ENCODE peak calls at places on chromosome X, in ten cellular contexts. One of them, this sample, is unnamed.

GRCh38 chrX:68534696-68535095 is 35.8 kb downstream of the YIPF6 start:
- DNase-seq in fibroblast of mammary gland: peak; percentile 33
- DNase-seq in nephron progenitor cell: no peak
- DNase-seq in GM13976: no peak
- DNase-seq in GM13977: no peak
- DNase-seq in IMR-90: peak; percentile 12
- DNase-seq in fibroblast of lung: no peak
- DNase-seq in left lung: no peak
- DNase-seq in endothelial cell of umbilical vein: no peak
- DNase-seq in BJ: no peak
- DNase-seq in this sample: no peak

GRCh38 chrX:130637591-130637990 is 235.8 kb downstream of the RBMX2 start:
- DNase-seq in fibroblast of mammary gland: peak; percentile 52
- DNase-seq in nephron progenitor cell: no peak
- DNase-seq in GM13976: no peak
- DNase-seq in GM13977: no peak
- DNase-seq in IMR-90: peak; percentile 58
- DNase-seq in fibroblast of lung: peak; percentile 31
- DNase-seq in left lung: no peak
- DNase-seq in endothelial cell of umbilical vein: no peak
- DNase-seq in BJ: peak; percentile 17
- DNase-seq in this sample: no peak

GRCh38 chrX:119661486-119661885 is 31.5 kb downstream of the SEPTIN6 start:
- DNase-seq in fibroblast of mammary gland: no peak
- DNase-seq in nephron progenitor cell: no peak
- DNase-seq in GM13976: no peak
- DNase-seq in GM13977: no peak
- DNase-seq in IMR-90: no peak
- DNase-seq in fibroblast of lung: no peak
- DNase-seq in left lung: no peak
- DNase-seq in endothelial cell of umbilical vein: no peak
- DNase-seq in BJ: no peak
- DNase-seq in this sample: no peak

GRCh38 chrX:135985123-135985973 is at the start of gene SLC9A6:
- DNase-seq in fibroblast of mammary gland: peak; percentile 31
- DNase-seq in nephron progenitor cell: peak; percentile 78
- DNase-seq in GM13976: peak; percentile 84
- DNase-seq in GM13977: peak; percentile 82
- DNase-seq in IMR-90: peak; percentile 17
- DNase-seq in fibroblast of lung: peak; percentile 37
- DNase-seq in left lung: peak; percentile 76
- DNase-seq in endothelial cell of umbilical vein: peak; percentile 67
- DNase-seq in BJ: no peak
- DNase-seq in this sample: peak; percentile 48

GRCh38 chrX:45697591-45697990 is 496.9 kb upstream of the DIPK2B start:
- DNase-seq in fibroblast of mammary gland: peak; percentile 94
- DNase-seq in nephron progenitor cell: no peak
- DNase-seq in GM13976: no peak
- DNase-seq in GM13977: no peak
- DNase-seq in IMR-90: peak; percentile 90
- DNase-seq in fibroblast of lung: peak; percentile 80
- DNase-seq in left lung: no peak
- DNase-seq in endothelial cell of umbilical vein: peak; percentile 94
- DNase-seq in BJ: no peak
- DNase-seq in this sample: peak; percentile 43

GRCh38 chrX:126815816-126816215 is 3.7 kb upstream of the PRR32 start:
- DNase-seq in fibroblast of mammary gland: no peak
- DNase-seq in nephron progenitor cell: no peak
- DNase-seq in GM13976: no peak
- DNase-seq in GM13977: no peak
- DNase-seq in IMR-90: no peak
- DNase-seq in fibroblast of lung: no peak
- DNase-seq in left lung: no peak
- DNase-seq in endothelial cell of umbilical vein: no peak
- DNase-seq in BJ: no peak
- DNase-seq in this sample: no peak

GRCh38 chrX:57565198-57565597 is 26.6 kb upstream of the ZXDB start:
- DNase-seq in fibroblast of mammary gland: no peak
- DNase-seq in nephron progenitor cell: no peak
- DNase-seq in GM13976: no peak
- DNase-seq in GM13977: no peak
- DNase-seq in IMR-90: no peak
- DNase-seq in fibroblast of lung: no peak
- DNase-seq in left lung: no peak
- DNase-seq in endothelial cell of umbilical vein: no peak
- DNase-seq in BJ: no peak
- DNase-seq in this sample: no peak

GRCh38 chrX:19811807-19812604 is 75.4 kb downstream of the SH3KBP1 start:
- DNase-seq in fibroblast of mammary gland: peak; percentile 77
- DNase-seq in nephron progenitor cell: no peak
- DNase-seq in GM13976: no peak
- DNase-seq in GM13977: no peak
- DNase-seq in IMR-90: peak; percentile 87
- DNase-seq in fibroblast of lung: peak; percentile 89
- DNase-seq in left lung: no peak
- DNase-seq in endothelial cell of umbilical vein: no peak
- DNase-seq in BJ: no peak
- DNase-seq in this sample: no peak

GRCh38 chrX:123964155-123964554 is 2.6 kb downstream of the STAG2 start:
- DNase-seq in fibroblast of mammary gland: peak; percentile 30
- DNase-seq in nephron progenitor cell: no peak
- DNase-seq in GM13976: no peak
- DNase-seq in GM13977: no peak
- DNase-seq in IMR-90: peak; percentile 43
- DNase-seq in fibroblast of lung: peak; percentile 62
- DNase-seq in left lung: no peak
- DNase-seq in endothelial cell of umbilical vein: peak; percentile 20
- DNase-seq in BJ: no peak
- DNase-seq in this sample: peak; percentile 21

GRCh38 chrX:25039036-25039435 is 23.3 kb upstream of the ARX start:
- DNase-seq in fibroblast of mammary gland: no peak
- DNase-seq in nephron progenitor cell: no peak
- DNase-seq in GM13976: no peak
- DNase-seq in GM13977: no peak
- DNase-seq in IMR-90: no peak
- DNase-seq in fibroblast of lung: no peak
- DNase-seq in left lung: no peak
- DNase-seq in endothelial cell of umbilical vein: no peak
- DNase-seq in BJ: no peak
- DNase-seq in this sample: no peak

GRCh38 chrX:30343206-30343605 is 34.0 kb upstream of the NR0B1 start:
- DNase-seq in fibroblast of mammary gland: no peak
- DNase-seq in nephron progenitor cell: no peak
- DNase-seq in GM13976: peak; percentile 7
- DNase-seq in GM13977: no peak
- DNase-seq in IMR-90: no peak
- DNase-seq in fibroblast of lung: no peak
- DNase-seq in left lung: no peak
- DNase-seq in endothelial cell of umbilical vein: no peak
- DNase-seq in BJ: no peak
- DNase-seq in this sample: peak; percentile 3

GRCh38 chrX:14050704-14051103 is 21.0 kb upstream of the GEMIN8 start:
- DNase-seq in fibroblast of mammary gland: peak; percentile 55
- DNase-seq in nephron progenitor cell: no peak
- DNase-seq in GM13976: no peak
- DNase-seq in GM13977: no peak
- DNase-seq in IMR-90: peak; percentile 10
- DNase-seq in fibroblast of lung: no peak
- DNase-seq in left lung: no peak
- DNase-seq in endothelial cell of umbilical vein: no peak
- DNase-seq in BJ: no peak
- DNase-seq in this sample: no peak

GRCh38 chrX:27336466-27337091 is 126.6 kb downstream of the PPP4R3C start:
- DNase-seq in fibroblast of mammary gland: peak; percentile 4
- DNase-seq in nephron progenitor cell: peak; percentile 64
- DNase-seq in GM13976: peak; percentile 16
- DNase-seq in GM13977: peak; percentile 29
- DNase-seq in IMR-90: peak; percentile 2
- DNase-seq in fibroblast of lung: peak; percentile 26
- DNase-seq in left lung: no peak
- DNase-seq in endothelial cell of umbilical vein: peak; percentile 16
- DNase-seq in BJ: no peak
- DNase-seq in this sample: peak; percentile 46

GRCh38 chrX:153477901-153478300 is 7.5 kb upstream of the HAUS7 start:
- DNase-seq in fibroblast of mammary gland: peak; percentile 54
- DNase-seq in nephron progenitor cell: no peak
- DNase-seq in GM13976: no peak
- DNase-seq in GM13977: no peak
- DNase-seq in IMR-90: no peak
- DNase-seq in fibroblast of lung: peak; percentile 23
- DNase-seq in left lung: no peak
- DNase-seq in endothelial cell of umbilical vein: no peak
- DNase-seq in BJ: no peak
- DNase-seq in this sample: no peak

GRCh38 chrX:40153335-40154221 is 55.8 kb upstream of the BCOR start:
- DNase-seq in fibroblast of mammary gland: no peak
- DNase-seq in nephron progenitor cell: peak; percentile 54
- DNase-seq in GM13976: peak; percentile 79
- DNase-seq in GM13977: peak; percentile 86
- DNase-seq in IMR-90: no peak
- DNase-seq in fibroblast of lung: peak; percentile 52
- DNase-seq in left lung: no peak
- DNase-seq in endothelial cell of umbilical vein: no peak
- DNase-seq in BJ: no peak
- DNase-seq in this sample: peak; percentile 49

GRCh38 chrX:129781134-129782014 is 1.6 kb downstream of the SASH3 start:
- DNase-seq in fibroblast of mammary gland: no peak
- DNase-seq in nephron progenitor cell: no peak
- DNase-seq in GM13976: peak; percentile 79
- DNase-seq in GM13977: peak; percentile 76
- DNase-seq in IMR-90: no peak
- DNase-seq in fibroblast of lung: no peak
- DNase-seq in left lung: peak; percentile 75
- DNase-seq in endothelial cell of umbilical vein: no peak
- DNase-seq in BJ: no peak
- DNase-seq in this sample: no peak

GRCh38 chrX:153957224-153957623 is 12.8 kb upstream of the RENBP start:
- DNase-seq in fibroblast of mammary gland: no peak
- DNase-seq in nephron progenitor cell: no peak
- DNase-seq in GM13976: no peak
- DNase-seq in GM13977: no peak
- DNase-seq in IMR-90: no peak
- DNase-seq in fibroblast of lung: no peak
- DNase-seq in left lung: no peak
- DNase-seq in endothelial cell of umbilical vein: no peak
- DNase-seq in BJ: no peak
- DNase-seq in this sample: no peak

GRCh38 chrX:53678667-53679066 is 7.9 kb downstream of the HUWE1 start:
- DNase-seq in fibroblast of mammary gland: peak; percentile 30
- DNase-seq in nephron progenitor cell: no peak
- DNase-seq in GM13976: no peak
- DNase-seq in GM13977: no peak
- DNase-seq in IMR-90: no peak
- DNase-seq in fibroblast of lung: no peak
- DNase-seq in left lung: no peak
- DNase-seq in endothelial cell of umbilical vein: no peak
- DNase-seq in BJ: no peak
- DNase-seq in this sample: peak; percentile 40
- TF ChIP-seq CTCF in fibroblast of mammary gland: peak; percentile 38
- TF ChIP-seq CTCF in nephron progenitor cell: no peak
- TF ChIP-seq CTCF in GM13976: no peak
- TF ChIP-seq CTCF in GM13977: no peak
- TF ChIP-seq CTCF in IMR-90: no peak
- TF ChIP-seq CTCF in fibroblast of lung: peak; percentile 12
- TF ChIP-seq CTCF in left lung: no peak
- TF ChIP-seq CTCF in endothelial cell of umbilical vein: no peak
- TF ChIP-seq CTCF in BJ: no peak
- TF ChIP-seq CTCF in this sample: no peak

GRCh38 chrX:38986586-38986985 is 185.3 kb downstream of the MID1IP1 start:
- DNase-seq in fibroblast of mammary gland: no peak
- DNase-seq in nephron progenitor cell: no peak
- DNase-seq in GM13976: no peak
- DNase-seq in GM13977: no peak
- DNase-seq in IMR-90: no peak
- DNase-seq in fibroblast of lung: no peak
- DNase-seq in left lung: no peak
- DNase-seq in endothelial cell of umbilical vein: no peak
- DNase-seq in BJ: no peak
- DNase-seq in this sample: no peak
- TF ChIP-seq CTCF in fibroblast of mammary gland: no peak
- TF ChIP-seq CTCF in nephron progenitor cell: no peak
- TF ChIP-seq CTCF in GM13976: no peak
- TF ChIP-seq CTCF in GM13977: no peak
- TF ChIP-seq CTCF in IMR-90: no peak
- TF ChIP-seq CTCF in fibroblast of lung: no peak
- TF ChIP-seq CTCF in left lung: no peak
- TF ChIP-seq CTCF in endothelial cell of umbilical vein: no peak
- TF ChIP-seq CTCF in BJ: no peak
- TF ChIP-seq CTCF in this sample: no peak

DNA sequence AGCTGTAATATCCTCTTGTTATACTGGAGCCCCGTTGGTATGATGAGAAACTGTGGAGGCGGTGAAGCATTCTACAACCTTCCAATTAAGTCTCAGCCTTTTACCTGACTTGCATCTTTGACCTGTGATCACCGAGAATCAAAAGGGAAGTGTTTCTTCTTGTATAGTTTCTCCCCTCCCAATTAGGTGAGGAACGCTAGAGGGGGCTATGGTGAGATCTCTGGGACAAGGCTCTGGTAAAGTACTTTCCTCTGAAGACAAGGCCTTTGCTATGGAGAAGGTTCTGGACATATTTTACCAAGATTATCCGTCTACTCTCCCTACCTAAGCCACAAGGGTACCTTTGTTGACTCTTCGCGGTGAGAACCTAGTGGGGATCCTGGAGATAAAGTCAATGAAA is 111.3 kb downstream of the CBLL2 start:
- DNase-seq in fibroblast of mammary gland: no peak
- DNase-seq in nephron progenitor cell: no peak
- DNase-seq in GM13976: no peak
- DNase-seq in GM13977: no peak
- DNase-seq in IMR-90: no peak
- DNase-seq in fibroblast of lung: no peak
- DNase-seq in left lung: no peak
- DNase-seq in endothelial cell of umbilical vein: no peak
- DNase-seq in BJ: no peak
- DNase-seq in this sample: peak; percentile 21
- TF ChIP-seq CTCF in fibroblast of mammary gland: no peak
- TF ChIP-seq CTCF in nephron progenitor cell: no peak
- TF ChIP-seq CTCF in GM13976: no peak
- TF ChIP-seq CTCF in GM13977: no peak
- TF ChIP-seq CTCF in IMR-90: no peak
- TF ChIP-seq CTCF in fibroblast of lung: no peak
- TF ChIP-seq CTCF in left lung: no peak
- TF ChIP-seq CTCF in endothelial cell of umbilical vein: no peak
- TF ChIP-seq CTCF in BJ: no peak
- TF ChIP-seq CTCF in this sample: no peak

DNA sequence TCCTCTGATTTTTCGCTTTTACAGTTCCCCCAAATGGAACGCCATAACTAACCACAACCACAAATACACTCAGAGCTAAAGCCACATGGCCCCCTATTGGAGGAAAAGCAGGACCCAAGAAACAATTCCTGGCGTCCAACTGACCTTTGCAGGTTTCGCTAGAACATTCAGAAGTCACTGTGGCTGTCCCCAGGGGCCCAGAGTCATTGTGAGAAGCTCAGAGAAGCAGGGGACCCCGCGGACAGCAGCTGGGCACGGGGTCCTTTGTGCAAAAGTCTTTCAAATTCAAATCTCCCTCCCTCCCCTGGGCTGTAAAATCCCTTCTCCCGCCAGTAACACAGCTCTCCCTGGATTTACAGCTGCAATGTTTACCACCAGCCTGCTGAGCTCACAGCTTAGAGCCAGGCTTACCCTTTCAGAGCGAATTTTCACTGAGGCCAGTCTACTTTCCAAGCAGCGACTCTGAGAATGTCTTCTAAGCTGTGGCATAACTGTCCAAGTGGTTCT is 214.8 kb downstream of the CRLF2 start:
- DNase-seq in fibroblast of mammary gland: no peak
- DNase-seq in nephron progenitor cell: peak; percentile 19
- DNase-seq in GM13976: no peak
- DNase-seq in GM13977: no peak
- DNase-seq in IMR-90: no peak
- DNase-seq in fibroblast of lung: no peak
- DNase-seq in left lung: no peak
- DNase-seq in endothelial cell of umbilical vein: no peak
- DNase-seq in BJ: no peak
- DNase-seq in this sample: no peak
- TF ChIP-seq CTCF in fibroblast of mammary gland: no peak
- TF ChIP-seq CTCF in nephron progenitor cell: no peak
- TF ChIP-seq CTCF in GM13976: no peak
- TF ChIP-seq CTCF in GM13977: no peak
- TF ChIP-seq CTCF in IMR-90: no peak
- TF ChIP-seq CTCF in fibroblast of lung: no peak
- TF ChIP-seq CTCF in left lung: no peak
- TF ChIP-seq CTCF in endothelial cell of umbilical vein: no peak
- TF ChIP-seq CTCF in BJ: peak; percentile 9
- TF ChIP-seq CTCF in this sample: no peak

This sample was measured in MCF 10A.